ENCODE peak calls at places on chromosomes 2 and 18, in seven cellular contexts. R is AG04450; Z is right cardiac atrium; F is CD4-positive, CD25-positive, alpha-beta regulatory T cell; V is sigmoid colon; G is fibroblast of lung; D is brain microvascular endothelial cell. L is an unnamed sample.

GRCh38 chr2:69424410-69424809 is 12.8 kb downstream of the NFU1 start:
- DNase-seq in R (no peak), Z (no peak), F (no peak), V (no peak), G (no peak), D (no peak), L (no peak)

GRCh38 chr2:98654702-98655488 is 46.5 kb downstream of the UNC50 start:
- DNase-seq in R (no peak), Z (no peak), F (peak), V (no peak), G (no peak), D (no peak), L (no peak)

GRCh38 chr2:69046221-69046662 is 33.3 kb downstream of the ANTXR1 start:
- DNase-seq in R (peak), Z (no peak), F (no peak), V (no peak), G (peak), D (peak), L (no peak)

GRCh38 chr2:43452318-43452731 is 143.5 kb downstream of the THADA start:
- DNase-seq in R (no peak), Z (no peak), F (no peak), V (no peak), G (no peak), D (no peak), L (no peak)

GRCh38 chr2:241659150-241659739 is 21.8 kb downstream of the ATG4B start:
- DNase-seq in R (peak), Z (peak), F (peak), V (peak), G (peak), D (peak), L (no peak)

GRCh38 chr18:22026362-22026761 is 143.0 kb upstream of the GATA6 start:
- DNase-seq in R (no peak), Z (no peak), F (no peak), V (no peak), G (no peak), D (no peak), L (no peak)

GRCh38 chr2:109324859-109325258 is 195.9 kb downstream of the SH3RF3 start:
- DNase-seq in R (peak), Z (peak), F (no peak), V (peak), G (peak), D (peak), L (no peak)

GRCh38 chr2:144801766-144802165 is 281.8 kb upstream of the ZEB2 start:
- DNase-seq in R (peak), Z (no peak), F (no peak), V (no peak), G (peak), D (peak), L (no peak)

GRCh38 chr2:7191927-7192326 is 274.7 kb downstream of the RNF144A start:
- DNase-seq in R (peak), Z (no peak), F (no peak), V (no peak), G (peak), D (peak), L (no peak)

GRCh38 chr18:50879302-50880107 is 587 bp downstream of the ME2 start:
- DNase-seq in R (no peak), Z (no peak), F (peak), V (no peak), G (peak), D (peak), L (peak)

GRCh38 chr18:79873449-79874110 is 75.8 kb downstream of the KCNG2 start:
- DNase-seq in R (no peak), Z (no peak), F (no peak), V (no peak), G (no peak), D (no peak), L (no peak)

GRCh38 chr2:105836840-105837692 is 92.4 kb downstream of the NCK2 start:
- DNase-seq in R (no peak), Z (no peak), F (peak), V (no peak), G (no peak), D (no peak), L (no peak)

GRCh38 chr2:158357699-158358098 is 98.9 kb downstream of the CCDC148 start:
- DNase-seq in R (no peak), Z (no peak), F (no peak), V (no peak), G (no peak), D (no peak), L (no peak)

GRCh38 chr2:172704072-172704936 is 31.3 kb upstream of the RAPGEF4 start:
- DNase-seq in R (no peak), Z (no peak), F (peak), V (no peak), G (no peak), D (peak), L (no peak)

GRCh38 chr2:158205215-158205614 is 103.5 kb downstream of the UPP2 start:
- DNase-seq in R (no peak), Z (no peak), F (no peak), V (no peak), G (no peak), D (peak), L (no peak)

GRCh38 chr2:233061591-233062446 is 1.7 kb downstream of the INPP5D start:
- DNase-seq in R (no peak), Z (peak), F (peak), V (peak), G (no peak), D (no peak), L (peak)

GRCh38 chr2:143026411-143027054 is 102.7 kb upstream of the ARHGAP15 start:
- DNase-seq in R (no peak), Z (peak), F (no peak), V (no peak), G (no peak), D (no peak), L (no peak)

GRCh38 chr18:44342167-44342566 is 338.5 kb upstream of the SETBP1 start:
- DNase-seq in R (no peak), Z (peak), F (no peak), V (no peak), G (peak), D (peak), L (no peak)

GRCh38 chr2:119748135-119748534 is 11.6 kb upstream of the PTPN4 start:
- DNase-seq in R (no peak), Z (no peak), F (no peak), V (no peak), G (peak), D (no peak), L (no peak)

GRCh38 chr2:54859997-54860701 is 136.7 kb downstream of the EML6 start:
- DNase-seq in R (peak), Z (no peak), F (no peak), V (no peak), G (peak), D (peak), L (no peak)

GRCh38 chr2:32061973-32062861 is 1.1 kb upstream of the SPAST start:
- DNase-seq in R (no peak), Z (peak), F (peak), V (peak), G (peak), D (peak), L (no peak)

GRCh38 chr18:36181386-36181785 is 5.9 kb upstream of the MOCOS start:
- DNase-seq in R (no peak), Z (no peak), F (no peak), V (no peak), G (no peak), D (no peak), L (no peak)

GRCh38 chr2:131016826-131017596 is 76.2 kb downstream of the FAM168B start:
- DNase-seq in R (no peak), Z (no peak), F (no peak), V (no peak), G (peak), D (peak), L (no peak)

GRCh38 chr2:176088048-176088936 is 4.2 kb upstream of the HOXD13 start:
- DNase-seq in R (no peak), Z (peak), F (no peak), V (no peak), G (peak), D (peak), L (peak)

GRCh38 chr18:1053654-1054315 is 149.1 kb downstream of the ADCYAP1 start:
- DNase-seq in R (no peak), Z (no peak), F (no peak), V (no peak), G (peak), D (no peak), L (no peak)

GRCh38 chr2:173869830-173870229 is 95.3 kb downstream of the SP3 start:
- DNase-seq in R (no peak), Z (no peak), F (no peak), V (no peak), G (no peak), D (no peak), L (no peak)

GRCh38 chr18:8559612-8560011 is 49.6 kb upstream of the RAB12 start:
- DNase-seq in R (no peak), Z (no peak), F (no peak), V (no peak), G (peak), D (peak), L (no peak)

GRCh38 chr2:26772064-26773001 is 8.2 kb downstream of the SLC35F6 start:
- DNase-seq in R (no peak), Z (peak), F (peak), V (peak), G (peak), D (peak), L (peak)

GRCh38 chr2:199309973-199310372 is 147.8 kb downstream of the SATB2 start:
- DNase-seq in R (no peak), Z (no peak), F (no peak), V (no peak), G (no peak), D (no peak), L (no peak)

GRCh38 chr2:151043484-151043883 is 218.2 kb downstream of the RBM43 start:
- DNase-seq in R (peak), Z (no peak), F (no peak), V (no peak), G (peak), D (peak), L (no peak)

GRCh38 chr2:95282458-95282857 is 8.2 kb downstream of the PROM2 start:
- DNase-seq in R (no peak), Z (peak), F (no peak), V (no peak), G (no peak), D (no peak), L (no peak)

GRCh38 chr2:8257502-8257901 is 424.4 kb upstream of the ID2 start:
- DNase-seq in R (no peak), Z (no peak), F (no peak), V (no peak), G (no peak), D (no peak), L (no peak)

GRCh38 chr2:120667981-120668380 is 67.7 kb upstream of the GLI2 start:
- DNase-seq in R (no peak), Z (no peak), F (no peak), V (peak), G (no peak), D (no peak), L (no peak)

GRCh38 chr2:214591359-214591758 is 180.5 kb downstream of the VWC2L start:
- DNase-seq in R (no peak), Z (no peak), F (no peak), V (no peak), G (no peak), D (peak), L (no peak)

GRCh38 chr18:58100154-58100553 is 56.1 kb downstream of the NEDD4L start:
- DNase-seq in R (no peak), Z (no peak), F (no peak), V (no peak), G (no peak), D (no peak), L (no peak)

GRCh38 chr18:58102020-58102419 is 58.0 kb downstream of the NEDD4L start:
- DNase-seq in R (no peak), Z (no peak), F (no peak), V (no peak), G (no peak), D (no peak), L (no peak)

GRCh38 chr18:58103339-58103930 is 59.4 kb downstream of the NEDD4L start:
- DNase-seq in R (no peak), Z (no peak), F (no peak), V (no peak), G (no peak), D (no peak), L (no peak)

GRCh38 chr18:58102875-58103274 is 58.8 kb downstream of the NEDD4L start:
- DNase-seq in R (no peak), Z (no peak), F (no peak), V (no peak), G (no peak), D (no peak), L (no peak)

DNA sequence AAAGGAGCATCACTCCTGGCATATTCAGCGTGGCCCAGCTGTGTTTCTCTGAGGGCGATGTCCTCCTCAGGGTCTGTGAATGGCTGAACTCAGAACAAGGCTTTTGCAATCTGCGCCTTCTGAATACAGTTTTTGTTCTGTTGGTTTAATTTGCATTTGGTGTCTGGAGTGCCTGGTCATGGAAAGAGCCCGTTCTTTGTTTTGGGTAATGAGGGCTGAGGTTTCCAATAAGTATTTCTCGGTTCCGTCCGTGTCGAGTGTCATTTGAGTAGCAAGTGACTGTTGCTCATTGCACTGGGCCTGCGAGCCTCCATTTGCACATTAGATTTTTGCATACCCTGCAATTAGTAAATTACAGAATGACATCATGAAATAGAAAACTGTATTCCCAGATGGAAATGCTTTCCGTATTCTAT is 57.3 kb downstream of the NEDD4L start:
- DNase-seq in R (no peak), Z (no peak), F (no peak), V (no peak), G (no peak), D (no peak), L (no peak)
- H3K27ac ChIP-seq in R (no peak), Z (no peak), F (no peak), V (no peak), G (no peak), D (no peak), L (no peak)

GRCh38 chr2:239289545-239289944 is 111.3 kb downstream of the HDAC4 start:
- DNase-seq in R (no peak), Z (peak), F (peak), V (peak), G (no peak), D (no peak), L (peak)
- H3K4me3 ChIP-seq in R (no peak), Z (no peak), F (peak), V (no peak), G (no peak), D (no peak), L (no peak)

GRCh38 chr2:112941753-112942653 is 31.0 kb downstream of the IL37 start:
- DNase-seq in R (peak), Z (peak), F (peak), V (peak), G (peak), D (peak), L (peak)
- H3K27ac ChIP-seq in R (no peak), Z (no peak), F (no peak), V (no peak), G (no peak), D (no peak), L (no peak)

DNA sequence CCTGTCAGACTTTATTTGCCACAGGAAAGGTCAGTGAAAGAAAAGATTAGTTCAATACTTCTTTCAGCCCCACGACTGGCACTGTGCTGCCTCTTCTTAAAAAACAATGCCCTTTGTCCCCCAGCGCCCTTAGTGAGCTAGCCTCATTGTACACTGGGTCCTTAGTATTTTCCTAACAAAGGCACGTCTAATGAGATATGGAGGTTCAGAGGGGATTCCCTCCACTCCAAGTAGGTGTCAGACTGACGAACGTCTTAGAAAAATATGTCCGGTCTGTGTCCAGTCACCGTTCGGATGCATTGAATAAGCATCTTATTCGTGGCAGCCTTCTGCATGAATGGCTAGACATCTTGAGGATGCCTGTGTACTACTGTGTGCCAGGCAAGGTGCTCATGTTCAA is 1.1 kb downstream of the FECH start:
- DNase-seq in R (no peak), Z (no peak), F (no peak), V (no peak), G (peak), D (no peak), L (no peak)
- H3K4me3 ChIP-seq in R (peak), Z (peak), F (peak), V (peak), G (peak), D (peak), L (peak)

DNA sequence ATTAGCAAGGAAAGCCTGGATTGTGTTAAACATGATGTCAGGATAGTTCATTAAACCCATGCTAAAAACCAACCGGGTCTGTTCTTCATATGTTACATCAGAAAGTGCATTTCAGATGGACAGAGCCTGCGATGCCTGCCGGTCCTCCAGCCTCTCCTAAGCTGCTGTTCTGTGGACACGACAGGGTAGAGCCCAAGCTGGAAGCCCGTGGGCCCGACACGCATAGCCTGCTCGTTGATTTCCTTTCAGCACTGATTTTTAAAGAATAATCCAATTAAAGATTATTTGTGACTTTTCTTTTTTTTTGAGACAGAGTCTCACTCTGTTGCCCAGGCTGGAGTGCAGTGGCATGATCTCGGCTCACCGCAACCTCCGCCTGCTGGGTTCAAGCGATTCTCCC is 797 bp downstream of the OR6B3 start:
- DNase-seq in R (no peak), Z (no peak), F (no peak), V (no peak), G (no peak), D (no peak), L (no peak)
- H3K27ac ChIP-seq in R (no peak), Z (no peak), F (no peak), V (no peak), G (no peak), D (no peak), L (no peak)

DNA sequence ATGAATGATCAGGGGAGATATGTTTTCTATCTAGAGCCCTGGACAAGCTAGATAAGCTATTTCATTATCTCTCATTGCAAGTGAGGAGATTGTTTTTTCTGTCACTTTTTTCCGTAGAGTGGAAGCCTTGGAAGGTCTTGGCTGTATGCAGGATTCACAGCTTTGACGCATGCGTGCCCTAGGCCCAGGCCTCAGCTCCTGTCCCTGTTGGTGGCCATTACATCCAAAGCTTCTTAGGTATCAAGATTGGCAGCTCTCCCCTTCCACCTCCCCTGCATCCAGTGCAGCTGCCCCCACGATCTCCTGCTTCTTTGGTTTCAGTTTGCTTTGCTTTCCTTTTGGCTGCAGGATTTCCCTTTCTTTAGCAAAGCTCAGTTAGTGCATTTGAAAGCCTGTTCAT is 91.0 kb downstream of the LIPG start:
- DNase-seq in R (no peak), Z (no peak), F (no peak), V (no peak), G (no peak), D (no peak), L (no peak)
- H3K4me3 ChIP-seq in R (peak), Z (no peak), F (no peak), V (no peak), G (no peak), D (no peak), L (no peak)

DNA sequence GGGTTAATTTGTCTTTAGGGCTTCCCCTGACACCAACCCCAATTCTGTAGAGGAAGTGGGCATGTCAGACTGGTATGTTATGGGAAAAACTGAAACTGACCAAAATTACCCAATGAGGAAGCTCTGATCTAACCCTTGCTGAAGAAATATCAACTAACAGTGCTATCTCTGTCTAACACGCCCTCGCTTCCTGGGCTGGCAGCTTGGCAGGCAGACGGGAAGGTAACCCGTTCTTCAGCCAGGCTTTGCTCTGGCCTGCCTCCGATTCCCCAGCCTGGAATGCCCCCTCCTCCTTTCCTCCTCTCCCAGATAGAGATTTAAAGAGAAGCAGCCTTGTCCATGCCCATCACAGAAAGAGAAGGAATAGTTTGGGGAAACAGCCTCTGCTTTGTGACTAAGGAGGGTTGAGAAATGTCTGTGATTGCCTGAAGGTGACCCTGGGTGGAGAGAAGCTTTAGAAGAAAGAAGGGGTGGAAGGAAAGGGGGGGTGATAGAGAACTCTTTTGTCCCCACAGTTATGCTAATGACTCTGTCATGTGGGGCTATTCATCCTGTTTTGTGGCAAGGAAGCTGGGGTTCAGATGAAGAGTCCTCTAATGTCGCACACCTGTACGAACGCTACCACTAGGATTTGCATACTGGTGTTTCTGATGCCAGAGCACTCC is 15.4 kb downstream of the HK2 start:
- DNase-seq in R (no peak), Z (peak), F (peak), V (no peak), G (peak), D (no peak), L (peak)
- H3K27ac ChIP-seq in R (no peak), Z (peak), F (peak), V (no peak), G (no peak), D (no peak), L (peak)

GRCh38 chr2:16060936-16061338 is 120.6 kb downstream of the MYCN start:
- DNase-seq in R (no peak), Z (no peak), F (no peak), V (no peak), G (no peak), D (no peak), L (no peak)
- H3K4me3 ChIP-seq in R (no peak), Z (no peak), F (no peak), V (no peak), G (no peak), D (no peak), L (no peak)

GRCh38 chr18:3177902-3178687 is 41.7 kb downstream of the MYOM1 start:
- DNase-seq in R (no peak), Z (peak), F (peak), V (peak), G (peak), D (no peak), L (peak)
- H3K27ac ChIP-seq in R (no peak), Z (no peak), F (no peak), V (peak), G (peak), D (no peak), L (peak)

L was measured in upper lobe of right lung.